ENCODE peak calls at places on chromosome 13, in four cellular contexts. One of them, this sample, is unnamed.

GRCh38 chr13:30034448-30034795 is 184.0 kb upstream of the UBL3 start:
- DNase-seq in uterus: no peak
- DNase-seq in cardiac fibroblast: peak; percentile 31
- DNase-seq in suprapubic skin: no peak
- DNase-seq in this sample: no peak

GRCh38 chr13:52599853-52600603 is 42.2 kb upstream of the HNRNPA1L2 start:
- DNase-seq in uterus: peak; percentile 36
- DNase-seq in cardiac fibroblast: peak; percentile 10
- DNase-seq in suprapubic skin: peak; percentile 73
- DNase-seq in this sample: peak; percentile 86

GRCh38 chr13:111344471-111345191 is 24.2 kb downstream of the TEX29 start:
- DNase-seq in suprapubic skin: no peak
- DNase-seq in cardiac fibroblast: peak; percentile 29
- DNase-seq in uterus: no peak
- DNase-seq in this sample: no peak

GRCh38 chr13:106819413-106820180 is 251.7 kb upstream of the ARGLU1 start:
- DNase-seq in cardiac fibroblast: no peak
- DNase-seq in uterus: no peak
- DNase-seq in suprapubic skin: no peak
- DNase-seq in this sample: no peak

GRCh38 chr13:104592127-104592526 is 1525.9 kb upstream of the SLC10A2 start:
- DNase-seq in suprapubic skin: no peak
- DNase-seq in uterus: no peak
- DNase-seq in cardiac fibroblast: peak; percentile 24
- DNase-seq in this sample: no peak

GRCh38 chr13:34611678-34612077 is 330.4 kb upstream of the NBEA start:
- DNase-seq in uterus: no peak
- DNase-seq in suprapubic skin: no peak
- DNase-seq in cardiac fibroblast: no peak
- DNase-seq in this sample: no peak

GRCh38 chr13:30276178-30276577 is 31.2 kb downstream of the KATNAL1 start:
- DNase-seq in suprapubic skin: no peak
- DNase-seq in cardiac fibroblast: no peak
- DNase-seq in uterus: no peak
- DNase-seq in this sample: no peak

GRCh38 chr13:46160474-46161066 is 21.4 kb downstream of the LCP1 start:
- DNase-seq in uterus: no peak
- DNase-seq in suprapubic skin: no peak
- DNase-seq in cardiac fibroblast: peak; percentile 76
- DNase-seq in this sample: no peak

GRCh38 chr13:111039735-111040134 is 75.4 kb upstream of the ARHGEF7 start:
- DNase-seq in suprapubic skin: no peak
- DNase-seq in cardiac fibroblast: no peak
- DNase-seq in uterus: no peak
- DNase-seq in this sample: no peak

GRCh38 chr13:110339263-110339662 is 32.2 kb downstream of the COL4A2 start:
- DNase-seq in uterus: no peak
- DNase-seq in cardiac fibroblast: no peak
- DNase-seq in suprapubic skin: no peak
- DNase-seq in this sample: no peak

GRCh38 chr13:30910676-30911075 is 4.6 kb downstream of the MEDAG start:
- DNase-seq in suprapubic skin: no peak
- DNase-seq in cardiac fibroblast: no peak
- DNase-seq in uterus: no peak
- DNase-seq in this sample: no peak

GRCh38 chr13:25291691-25292090 is 4.4 kb upstream of the MTMR6 start:
- DNase-seq in suprapubic skin: no peak
- DNase-seq in cardiac fibroblast: no peak
- DNase-seq in uterus: no peak
- DNase-seq in this sample: no peak

GRCh38 chr13:73195091-73195490 is 136.3 kb downstream of the KLF5 start:
- DNase-seq in uterus: no peak
- DNase-seq in cardiac fibroblast: no peak
- DNase-seq in suprapubic skin: no peak
- DNase-seq in this sample: no peak

GRCh38 chr13:27022571-27023311 is 148.9 kb downstream of the USP12 start:
- DNase-seq in cardiac fibroblast: peak; percentile 47
- DNase-seq in uterus: no peak
- DNase-seq in suprapubic skin: no peak
- DNase-seq in this sample: no peak

GRCh38 chr13:64369121-64369520 is 2861.0 kb downstream of the PCDH9 start:
- DNase-seq in uterus: no peak
- DNase-seq in suprapubic skin: no peak
- DNase-seq in cardiac fibroblast: peak; percentile 6
- DNase-seq in this sample: no peak

GRCh38 chr13:113374511-113375175 is 10.7 kb upstream of the GRTP1 start:
- DNase-seq in suprapubic skin: no peak
- DNase-seq in cardiac fibroblast: no peak
- DNase-seq in uterus: no peak
- DNase-seq in this sample: no peak

GRCh38 chr13:79171131-79172061 is 234.7 kb downstream of the RBM26 start:
- DNase-seq in suprapubic skin: no peak
- DNase-seq in uterus: no peak
- DNase-seq in cardiac fibroblast: no peak
- DNase-seq in this sample: no peak

GRCh38 chr13:40589285-40590109 is 76.9 kb downstream of the FOXO1 start:
- DNase-seq in suprapubic skin: no peak
- DNase-seq in cardiac fibroblast: peak; percentile 74
- DNase-seq in uterus: no peak
- DNase-seq in this sample: no peak

GRCh38 chr13:31638577-31638976 is 100.7 kb upstream of the RXFP2 start:
- DNase-seq in suprapubic skin: no peak
- DNase-seq in cardiac fibroblast: peak; percentile 80
- DNase-seq in uterus: no peak
- DNase-seq in this sample: no peak

GRCh38 chr13:77429320-77430142 is 102.6 kb upstream of the MYCBP2 start:
- DNase-seq in uterus: no peak
- DNase-seq in cardiac fibroblast: no peak
- DNase-seq in suprapubic skin: no peak
- DNase-seq in this sample: no peak

GRCh38 chr13:37914781-37915391 is 45.3 kb upstream of the TRPC4 start:
- DNase-seq in uterus: no peak
- DNase-seq in suprapubic skin: no peak
- DNase-seq in cardiac fibroblast: no peak
- DNase-seq in this sample: no peak

GRCh38 chr13:45280751-45281634 is 60.0 kb downstream of the TPT1 start:
- DNase-seq in uterus: peak; percentile 48
- DNase-seq in cardiac fibroblast: peak; percentile 82
- DNase-seq in suprapubic skin: no peak
- DNase-seq in this sample: peak; percentile 87

GRCh38 chr13:34730966-34731365 is 211.1 kb upstream of the NBEA start:
- DNase-seq in uterus: no peak
- DNase-seq in cardiac fibroblast: no peak
- DNase-seq in suprapubic skin: no peak
- DNase-seq in this sample: no peak

GRCh38 chr13:49428041-49428763 is 15.7 kb downstream of the CAB39L start:
- DNase-seq in cardiac fibroblast: no peak
- DNase-seq in uterus: no peak
- DNase-seq in suprapubic skin: no peak
- DNase-seq in this sample: no peak

GRCh38 chr13:78404961-78405360 is 198.4 kb downstream of the POU4F1 start:
- DNase-seq in suprapubic skin: no peak
- DNase-seq in cardiac fibroblast: no peak
- DNase-seq in uterus: no peak
- DNase-seq in this sample: no peak

GRCh38 chr13:111927181-111927540 is 139.8 kb upstream of the SOX1 start:
- DNase-seq in cardiac fibroblast: no peak
- DNase-seq in suprapubic skin: no peak
- DNase-seq in uterus: no peak
- DNase-seq in this sample: peak; percentile 48

GRCh38 chr13:59111711-59112110 is 1052.0 kb downstream of the DIAPH3 start:
- DNase-seq in cardiac fibroblast: peak; percentile 72
- DNase-seq in uterus: no peak
- DNase-seq in suprapubic skin: no peak
- DNase-seq in this sample: no peak

GRCh38 chr13:110463876-110464510 is 97.5 kb downstream of the RAB20 start:
- DNase-seq in suprapubic skin: no peak
- DNase-seq in cardiac fibroblast: no peak
- DNase-seq in uterus: no peak
- DNase-seq in this sample: no peak

GRCh38 chr13:106981050-106981449 is 413.1 kb upstream of the ARGLU1 start:
- DNase-seq in cardiac fibroblast: no peak
- DNase-seq in uterus: no peak
- DNase-seq in suprapubic skin: no peak
- DNase-seq in this sample: no peak

GRCh38 chr13:38670627-38671026 is 16.2 kb upstream of the FREM2 start:
- DNase-seq in uterus: no peak
- DNase-seq in suprapubic skin: no peak
- DNase-seq in cardiac fibroblast: peak; percentile 82
- DNase-seq in this sample: no peak

GRCh38 chr13:51499841-51500240 is 47.0 kb upstream of the INTS6 start:
- DNase-seq in suprapubic skin: no peak
- DNase-seq in cardiac fibroblast: no peak
- DNase-seq in uterus: no peak
- DNase-seq in this sample: no peak

GRCh38 chr13:51501096-51501495 is 48.3 kb upstream of the INTS6 start:
- DNase-seq in cardiac fibroblast: peak; percentile 26
- DNase-seq in uterus: no peak
- DNase-seq in suprapubic skin: no peak
- DNase-seq in this sample: no peak

GRCh38 chr13:51501592-51502205 is 48.9 kb upstream of the INTS6 start:
- DNase-seq in suprapubic skin: no peak
- DNase-seq in uterus: no peak
- DNase-seq in cardiac fibroblast: peak; percentile 43
- DNase-seq in this sample: no peak

GRCh38 chr13:51502206-51502651 is 49.4 kb upstream of the INTS6 start:
- DNase-seq in uterus: no peak
- DNase-seq in suprapubic skin: no peak
- DNase-seq in cardiac fibroblast: no peak
- DNase-seq in this sample: no peak

GRCh38 chr13:51500687-51501086 is 47.9 kb upstream of the INTS6 start:
- DNase-seq in suprapubic skin: no peak
- DNase-seq in cardiac fibroblast: peak; percentile 41
- DNase-seq in uterus: no peak
- DNase-seq in this sample: no peak
- H3K4me3 ChIP-seq in suprapubic skin: no peak overlapping the region
- H3K4me3 ChIP-seq in cardiac fibroblast: no peak overlapping the region
- H3K4me3 ChIP-seq in uterus: no peak overlapping the region
- H3K4me3 ChIP-seq in this sample: no peak overlapping the region

GRCh38 chr13:108897955-108898354 is 268.5 kb downstream of the MYO16 start:
- DNase-seq in cardiac fibroblast: no peak
- DNase-seq in uterus: no peak
- DNase-seq in suprapubic skin: no peak
- DNase-seq in this sample: no peak

DNA sequence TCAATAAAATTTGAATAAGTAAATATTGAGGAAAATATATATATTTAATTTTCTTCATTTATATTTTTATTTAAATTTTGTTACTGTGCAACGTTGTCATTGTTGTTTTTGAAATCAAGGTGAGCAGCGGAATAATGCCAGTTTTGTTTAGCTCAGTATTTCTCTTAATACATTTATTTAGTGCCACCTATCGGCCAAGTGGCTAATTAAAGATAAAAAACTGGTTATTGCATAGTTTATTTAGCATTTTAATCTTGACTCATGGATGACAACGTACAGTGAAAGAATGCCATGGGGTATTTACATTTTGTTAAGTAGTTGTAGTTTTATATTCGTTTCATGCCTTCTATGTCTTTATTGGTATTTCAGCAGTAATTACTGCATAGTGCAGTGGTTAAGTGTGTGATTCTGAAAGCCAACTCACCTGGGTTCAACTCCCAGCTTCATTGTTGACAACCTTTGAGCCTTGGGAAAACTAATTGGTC is 265.9 kb downstream of the MYO16 start:
- DNase-seq in cardiac fibroblast: peak; percentile 52
- DNase-seq in uterus: no peak
- DNase-seq in suprapubic skin: no peak
- DNase-seq in this sample: no peak
- H3K4me3 ChIP-seq in cardiac fibroblast: no peak overlapping the region
- H3K4me3 ChIP-seq in uterus: no peak overlapping the region
- H3K4me3 ChIP-seq in suprapubic skin: no peak overlapping the region
- H3K4me3 ChIP-seq in this sample: no peak overlapping the region

DNA sequence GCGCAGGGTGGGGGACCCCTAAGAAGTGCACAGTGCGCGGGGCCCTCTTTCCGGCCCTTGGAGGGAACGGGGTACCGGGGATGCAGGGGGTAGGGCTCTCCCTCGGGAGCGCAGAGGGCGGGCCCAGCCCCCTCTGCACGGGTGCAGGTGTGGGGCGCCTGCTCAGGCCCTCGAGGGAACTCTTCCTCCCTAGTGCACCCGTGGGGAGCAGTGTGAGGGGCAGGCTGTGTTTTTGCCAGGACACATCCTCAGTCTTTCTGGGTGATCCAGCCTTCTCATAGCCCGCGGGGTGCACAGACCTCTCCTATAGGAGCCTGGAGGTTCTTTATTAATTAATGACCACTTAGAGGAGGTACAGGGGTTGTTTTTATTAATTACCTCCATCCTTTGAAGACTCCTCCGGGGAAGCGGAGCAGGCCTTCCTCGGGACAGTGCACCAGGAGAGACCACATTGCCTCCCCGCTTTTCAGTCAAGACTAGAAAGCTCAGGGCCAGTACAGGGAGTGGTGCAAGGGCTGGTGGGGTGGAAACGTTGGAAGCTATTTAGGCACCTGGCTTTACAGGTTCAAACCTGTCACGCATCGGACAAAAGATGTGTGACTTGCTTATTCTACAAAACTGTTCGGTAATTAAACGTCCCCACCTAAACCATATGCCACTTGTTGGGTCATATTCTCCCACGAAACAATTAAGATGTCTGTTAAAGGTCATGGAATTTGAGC is 598 bp upstream of the GJB6 start:
- DNase-seq in suprapubic skin: no peak
- DNase-seq in cardiac fibroblast: no peak
- DNase-seq in uterus: no peak
- DNase-seq in this sample: peak; percentile 63
- H3K4me3 ChIP-seq in suprapubic skin: peak overlapping the region; percentile 51
- H3K4me3 ChIP-seq in cardiac fibroblast: no peak overlapping the region
- H3K4me3 ChIP-seq in uterus: no peak overlapping the region
- H3K4me3 ChIP-seq in this sample: no peak overlapping the region

GRCh38 chr13:66397133-66397532 is 833.0 kb downstream of the PCDH9 start:
- DNase-seq in cardiac fibroblast: no peak
- DNase-seq in uterus: no peak
- DNase-seq in suprapubic skin: no peak
- DNase-seq in this sample: no peak

GRCh38 chr13:66402071-66402470 is 828.1 kb downstream of the PCDH9 start:
- DNase-seq in cardiac fibroblast: peak; percentile 4
- DNase-seq in uterus: no peak
- DNase-seq in suprapubic skin: no peak
- DNase-seq in this sample: no peak

GRCh38 chr13:66402546-66402945 is 827.6 kb downstream of the PCDH9 start:
- DNase-seq in cardiac fibroblast: no peak
- DNase-seq in uterus: no peak
- DNase-seq in suprapubic skin: no peak
- DNase-seq in this sample: no peak

GRCh38 chr13:66400292-66400691 is 829.8 kb downstream of the PCDH9 start:
- DNase-seq in suprapubic skin: no peak
- DNase-seq in uterus: no peak
- DNase-seq in cardiac fibroblast: no peak
- DNase-seq in this sample: no peak

DNA sequence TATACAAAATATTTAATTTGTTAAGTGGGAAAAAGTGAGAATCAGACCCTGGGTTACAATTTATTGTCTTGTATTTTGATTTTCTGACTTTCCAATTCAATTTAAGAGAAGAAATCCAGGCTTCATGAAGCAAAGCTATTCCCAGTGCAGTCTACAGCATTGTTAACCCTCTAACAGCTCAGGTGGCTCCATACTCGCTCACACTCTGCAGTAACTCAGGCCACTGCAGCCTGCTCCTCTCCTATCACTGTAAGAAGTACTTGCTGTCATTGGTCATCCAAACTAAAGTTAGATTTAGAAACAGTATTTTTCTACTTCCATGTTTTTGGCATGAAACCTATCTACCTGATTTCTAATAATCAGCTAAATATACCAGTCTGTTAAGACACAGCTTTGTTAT is 830.3 kb downstream of the PCDH9 start:
- DNase-seq in cardiac fibroblast: no peak
- DNase-seq in suprapubic skin: no peak
- DNase-seq in uterus: no peak
- DNase-seq in this sample: no peak
- H3K4me3 ChIP-seq in cardiac fibroblast: no peak overlapping the region
- H3K4me3 ChIP-seq in suprapubic skin: no peak overlapping the region
- H3K4me3 ChIP-seq in uterus: no peak overlapping the region
- H3K4me3 ChIP-seq in this sample: no peak overlapping the region

This sample was measured in lower leg skin.